ENCODE peak calls at places on chromosomes 11 and 22, in five cellular contexts. One of them, this sample, is unnamed.

GRCh38 chr11:75325713-75326438 is 25.6 kb downstream of the ARRB1 start:
- DNase-seq in GOT3: no peak
- DNase-seq in NCI-H2081: no peak
- DNase-seq in astrocyte of the spinal cord: peak; percentile 86
- DNase-seq in CD4-positive, CD25-positive, alpha-beta regulatory T cell: peak; percentile 63
- DNase-seq in this sample: peak; percentile 33

GRCh38 chr11:70169632-70170031 is 33.5 kb upstream of the FADD start:
- DNase-seq in GOT3: no peak
- DNase-seq in NCI-H2081: no peak
- DNase-seq in astrocyte of the spinal cord: no peak
- DNase-seq in CD4-positive, CD25-positive, alpha-beta regulatory T cell: no peak
- DNase-seq in this sample: no peak

GRCh38 chr11:61828629-61829407 is 718 bp downstream of the FADS2 start:
- DNase-seq in GOT3: no peak
- DNase-seq in NCI-H2081: peak; percentile 17
- DNase-seq in astrocyte of the spinal cord: peak; percentile 27
- DNase-seq in CD4-positive, CD25-positive, alpha-beta regulatory T cell: peak; percentile 33
- DNase-seq in this sample: no peak

GRCh38 chr11:2778630-2779498 is 79.1 kb upstream of the KCNQ1OT1 start:
- DNase-seq in GOT3: peak; percentile 4
- DNase-seq in NCI-H2081: peak; percentile 16
- DNase-seq in astrocyte of the spinal cord: peak; percentile 68
- DNase-seq in CD4-positive, CD25-positive, alpha-beta regulatory T cell: no peak
- DNase-seq in this sample: peak; percentile 21

GRCh38 chr11:63592975-63593395 is 21.2 kb downstream of the PLAAT3 start:
- DNase-seq in GOT3: no peak
- DNase-seq in NCI-H2081: no peak
- DNase-seq in astrocyte of the spinal cord: peak; percentile 30
- DNase-seq in CD4-positive, CD25-positive, alpha-beta regulatory T cell: peak; percentile 24
- DNase-seq in this sample: no peak

GRCh38 chr11:74024630-74025029 is 15.7 kb upstream of the UCP3 start:
- DNase-seq in GOT3: no peak
- DNase-seq in NCI-H2081: no peak
- DNase-seq in astrocyte of the spinal cord: peak; percentile 87
- DNase-seq in CD4-positive, CD25-positive, alpha-beta regulatory T cell: no peak
- DNase-seq in this sample: no peak

GRCh38 chr22:49637255-49637760 is 190.4 kb downstream of the BRD1 start:
- DNase-seq in GOT3: no peak
- DNase-seq in NCI-H2081: no peak
- DNase-seq in astrocyte of the spinal cord: no peak
- DNase-seq in CD4-positive, CD25-positive, alpha-beta regulatory T cell: no peak
- DNase-seq in this sample: no peak

GRCh38 chr11:33753304-33753703 is 17.1 kb upstream of the CD59 start:
- DNase-seq in GOT3: no peak
- DNase-seq in NCI-H2081: no peak
- DNase-seq in astrocyte of the spinal cord: peak; percentile 89
- DNase-seq in CD4-positive, CD25-positive, alpha-beta regulatory T cell: peak; percentile 20
- DNase-seq in this sample: no peak

GRCh38 chr11:74397531-74398243 is 546 bp downstream of the PGM2L1 start:
- DNase-seq in GOT3: no peak
- DNase-seq in NCI-H2081: peak; percentile 7
- DNase-seq in astrocyte of the spinal cord: peak; percentile 68
- DNase-seq in CD4-positive, CD25-positive, alpha-beta regulatory T cell: peak; percentile 82
- DNase-seq in this sample: peak; percentile 79

GRCh38 chr11:59187020-59187419 is 15.1 kb downstream of the DTX4 start:
- DNase-seq in GOT3: no peak
- DNase-seq in NCI-H2081: no peak
- DNase-seq in astrocyte of the spinal cord: no peak
- DNase-seq in CD4-positive, CD25-positive, alpha-beta regulatory T cell: no peak
- DNase-seq in this sample: no peak

GRCh38 chr11:15053201-15053685 is 20.1 kb upstream of the CALCB start:
- DNase-seq in GOT3: no peak
- DNase-seq in NCI-H2081: no peak
- DNase-seq in astrocyte of the spinal cord: no peak
- DNase-seq in CD4-positive, CD25-positive, alpha-beta regulatory T cell: no peak
- DNase-seq in this sample: no peak

GRCh38 chr11:70910835-70911234 is 341.5 kb downstream of the SHANK2 start:
- DNase-seq in GOT3: no peak
- DNase-seq in NCI-H2081: no peak
- DNase-seq in astrocyte of the spinal cord: no peak
- DNase-seq in CD4-positive, CD25-positive, alpha-beta regulatory T cell: no peak
- DNase-seq in this sample: no peak

GRCh38 chr22:45534339-45535192 is 31.9 kb downstream of the FBLN1 start:
- DNase-seq in GOT3: no peak
- DNase-seq in NCI-H2081: peak; percentile 22
- DNase-seq in astrocyte of the spinal cord: no peak
- DNase-seq in CD4-positive, CD25-positive, alpha-beta regulatory T cell: no peak
- DNase-seq in this sample: peak; percentile 88

GRCh38 chr11:72642815-72643511 is 31.3 kb downstream of the PDE2A start:
- DNase-seq in GOT3: no peak
- DNase-seq in NCI-H2081: no peak
- DNase-seq in astrocyte of the spinal cord: peak; percentile 34
- DNase-seq in CD4-positive, CD25-positive, alpha-beta regulatory T cell: peak; percentile 67
- DNase-seq in this sample: peak; percentile 53

GRCh38 chr11:57800444-57801184 is 39.0 kb downstream of the CTNND1 start:
- DNase-seq in GOT3: no peak
- DNase-seq in NCI-H2081: peak; percentile 74
- DNase-seq in astrocyte of the spinal cord: peak; percentile 76
- DNase-seq in CD4-positive, CD25-positive, alpha-beta regulatory T cell: peak; percentile 74
- DNase-seq in this sample: peak; percentile 57

GRCh38 chr22:50434849-50435700 is 39.8 kb downstream of the SBF1 start:
- DNase-seq in GOT3: no peak
- DNase-seq in NCI-H2081: no peak
- DNase-seq in astrocyte of the spinal cord: no peak
- DNase-seq in CD4-positive, CD25-positive, alpha-beta regulatory T cell: no peak
- DNase-seq in this sample: no peak

GRCh38 chr11:1207451-1208360 is 15.2 kb upstream of the MUC5B start:
- DNase-seq in GOT3: no peak
- DNase-seq in NCI-H2081: no peak
- DNase-seq in astrocyte of the spinal cord: no peak
- DNase-seq in CD4-positive, CD25-positive, alpha-beta regulatory T cell: no peak
- DNase-seq in this sample: no peak

GRCh38 chr11:74822187-74822586 is 73.5 kb downstream of the RNF169 start:
- DNase-seq in GOT3: no peak
- DNase-seq in NCI-H2081: no peak
- DNase-seq in astrocyte of the spinal cord: peak; percentile 80
- DNase-seq in CD4-positive, CD25-positive, alpha-beta regulatory T cell: no peak
- DNase-seq in this sample: no peak

GRCh38 chr22:36395922-36396321 is 8.2 kb upstream of the MYH9 start:
- DNase-seq in GOT3: no peak
- DNase-seq in NCI-H2081: no peak
- DNase-seq in astrocyte of the spinal cord: no peak
- DNase-seq in CD4-positive, CD25-positive, alpha-beta regulatory T cell: no peak
- DNase-seq in this sample: no peak

This sample was measured in SHP77 treated with DMSO at 0.1 percent for 48 hours.